ENCODE peak calls at places on chromosomes 16 and 17, in six cellular contexts. G is testis; H is anterior cingulate cortex; Q is GM13977; K is stimulated activated CD4-positive, alpha-beta T cell treated with anti-CD3 and anti-CD28 coated beads, Interleukin-4, amount 100 ng/mL, for 4 hours; N is colonic mucosa. C is an unnamed sample.

GRCh38 chr17:9529033-9529748 is 46.4 kb downstream of the STX8 start:
- DNase-seq in H (no peak), G (no peak), N (no peak), K (no peak), Q (peak; percentile 44), C (no peak)

GRCh38 chr16:84356591-84357116 is 11.7 kb upstream of the ATP2C2 start:
- DNase-seq in N (peak; percentile 71), Q (no peak), K (no peak), G (no peak), H (peak; percentile 82), C (peak; percentile 49)

GRCh38 chr17:43018008-43018853 is 4.0 kb downstream of the VAT1 start:
- DNase-seq in N (no peak), K (no peak), Q (peak; percentile 2), G (no peak), H (peak; percentile 31), C (no peak)

GRCh38 chr17:57484826-57485565 is 228.7 kb downstream of the MSI2 start:
- DNase-seq in N (no peak), K (no peak), G (no peak), Q (no peak), H (no peak), C (no peak)

GRCh38 chr16:55491691-55492090 is 12.7 kb downstream of the MMP2 start:
- DNase-seq in G (peak; percentile 24), K (no peak), H (no peak), N (peak; percentile 15), Q (no peak), C (no peak)

GRCh38 chr17:3888343-3889171 is 4.3 kb downstream of the CAMKK1 start:
- DNase-seq in H (peak; percentile 85), N (peak; percentile 88), Q (no peak), G (peak; percentile 87), K (no peak), C (peak; percentile 78)

GRCh38 chr17:1143573-1143972 is 36.2 kb downstream of the ABR start:
- DNase-seq in K (no peak), Q (no peak), H (peak; percentile 66), G (peak; percentile 25), N (no peak), C (no peak)

GRCh38 chr16:35391328-35391727 is 1931.9 kb downstream of the TP53TG3F start:
- DNase-seq in H (no peak), Q (no peak), K (no peak), N (no peak), G (peak; percentile 85), C (no peak)

GRCh38 chr17:42438600-42439567 is 15.8 kb upstream of the CAVIN1 start:
- DNase-seq in Q (no peak), N (peak; percentile 61), H (no peak), G (peak; percentile 43), K (peak; percentile 32), C (peak; percentile 65)